ENCODE peak calls at places on chromosomes 5 and 9, in six cellular contexts. W, Y, P, D, I and Q are unnamed samples.

GRCh38 chr9:94298949-94299599 is 29.4 kb downstream of the NUTM2F start:
- DNase-seq in I (no peak), P (no peak), Y (no peak), D (no peak), W (no peak), Q (no peak)

GRCh38 chr5:77230727-77231469 is 20.4 kb downstream of the PDE8B start:
- DNase-seq in P (no peak), Y (no peak), W (no peak), D (no peak), I (no peak), Q (no peak)

GRCh38 chr9:75891277-75892167 is 1.0 kb downstream of the PCSK5 start:
- DNase-seq in W (peak), D (no peak), I (no peak), Y (peak), P (no peak), Q (no peak)

GRCh38 chr9:126564128-126564527 is 49.6 kb upstream of the LMX1B start:
- DNase-seq in Y (no peak), I (no peak), P (no peak), W (no peak), D (no peak), Q (no peak)

GRCh38 chr9:87710448-87710847 is 15.5 kb upstream of the CTSL start:
- DNase-seq in D (no peak), Y (no peak), W (no peak), P (no peak), I (no peak), Q (no peak)

GRCh38 chr5:16673241-16673998 is 56.6 kb upstream of the RETREG1 start:
- DNase-seq in Y (no peak), W (peak), I (no peak), P (no peak), D (no peak), Q (no peak)

GRCh38 chr5:67209141-67209771 is 12.7 kb upstream of the CD180 start:
- DNase-seq in Y (peak), D (peak), W (peak), P (peak), I (no peak), Q (peak)

GRCh38 chr5:33231214-33231710 is 209.5 kb upstream of the TARS1 start:
- DNase-seq in W (no peak), D (no peak), I (no peak), Y (no peak), P (no peak), Q (no peak)

GRCh38 chr9:38141751-38142150 is 72.7 kb upstream of the SHB start:
- DNase-seq in I (no peak), Y (no peak), W (no peak), D (no peak), P (no peak), Q (no peak)

GRCh38 chr5:22465177-22465576 is 388.0 kb downstream of the CDH12 start:
- DNase-seq in P (no peak), Y (no peak), D (no peak), I (no peak), W (no peak), Q (no peak)

GRCh38 chr9:133525677-133526076 is 918 bp upstream of the MYMK start:
- DNase-seq in D (no peak), I (no peak), Y (no peak), W (no peak), P (no peak), Q (no peak)

GRCh38 chr9:133528887-133529262 is 4.1 kb upstream of the MYMK start:
- DNase-seq in Y (no peak), P (no peak), I (no peak), W (no peak), D (no peak), Q (no peak)

GRCh38 chr9:133526721-133527321 is 2.1 kb upstream of the MYMK start:
- DNase-seq in Y (no peak), P (no peak), I (no peak), D (no peak), W (no peak), Q (no peak)

GRCh38 chr9:133528001-133528886 is 3.5 kb upstream of the MYMK start:
- DNase-seq in I (no peak), D (no peak), W (no peak), Y (no peak), P (no peak), Q (no peak)

GRCh38 chr9:133527444-133527920 is 2.7 kb upstream of the MYMK start:
- DNase-seq in P (no peak), I (no peak), D (no peak), W (no peak), Y (no peak), Q (no peak)
- H3K27ac ChIP-seq in P (no peak), I (no peak), D (no peak), W (peak), Y (no peak), Q (peak)

GRCh38 chr5:57037355-57037754 is 85.4 kb upstream of the MIER3 start:
- DNase-seq in W (no peak), D (no peak), P (no peak), I (no peak), Y (peak), Q (no peak)
- TF ChIP-seq POLR2AphosphoS5 in W (no peak), D (no peak), P (no peak), I (no peak), Y (no peak), Q (no peak)

DNA sequence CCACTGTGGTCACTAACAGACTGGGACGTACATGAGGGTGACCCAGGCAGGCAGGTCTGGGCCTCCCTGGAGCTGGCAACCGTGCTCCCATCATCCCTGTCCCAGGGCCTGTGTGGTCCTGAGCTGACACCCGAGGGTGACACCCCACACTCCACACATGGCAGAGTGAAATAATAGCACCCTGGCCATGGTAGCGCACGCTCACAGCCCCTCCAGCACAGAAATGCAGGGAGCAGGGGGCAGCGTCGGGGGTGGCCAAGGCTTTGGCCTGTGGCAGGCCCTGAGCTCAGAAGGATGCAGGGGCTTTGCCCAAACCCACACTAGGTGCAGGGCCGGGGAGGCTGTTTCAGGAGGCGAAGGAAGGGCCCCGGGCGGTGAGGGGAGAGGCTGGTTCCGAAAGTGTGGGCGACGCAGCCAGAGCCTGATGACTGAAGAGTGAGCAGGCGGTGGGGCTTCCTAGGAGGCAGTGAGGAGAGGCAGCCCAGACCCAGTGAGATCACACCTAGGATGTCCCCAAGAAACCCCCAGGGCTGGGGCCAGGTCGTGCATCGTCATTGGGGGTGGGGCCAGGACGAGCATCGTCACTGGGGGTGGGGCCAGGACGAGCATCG is 12.9 kb downstream of the OR2V2 start:
- DNase-seq in P (no peak), W (peak), I (no peak), D (no peak), Y (no peak), Q (no peak)
- H3K4me3 ChIP-seq in P (peak), W (no peak), I (peak), D (no peak), Y (no peak), Q (peak)

GRCh38 chr9:4297795-4298254 is 2.0 kb downstream of the GLIS3 start:
- DNase-seq in W (peak), Y (no peak), I (no peak), D (peak), P (peak), Q (no peak)

GRCh38 chr9:4296217-4296616 is 3.7 kb downstream of the GLIS3 start:
- DNase-seq in W (no peak), Y (no peak), P (no peak), I (no peak), D (no peak), Q (no peak)

GRCh38 chr9:4299006-4299795 is 667 bp downstream of the GLIS3 start:
- DNase-seq in D (no peak), P (peak), W (peak), I (no peak), Y (no peak), Q (no peak)

GRCh38 chr9:4297151-4297794 is 2.6 kb downstream of the GLIS3 start:
- DNase-seq in I (no peak), D (peak), Y (peak), P (peak), W (peak), Q (no peak)

GRCh38 chr9:4298255-4299005 is 1.4 kb downstream of the GLIS3 start:
- DNase-seq in P (peak), Y (no peak), D (no peak), I (no peak), W (peak), Q (no peak)
- H3K27ac ChIP-seq in P (peak), Y (peak), D (no peak), I (peak), W (peak), Q (no peak)

DNA sequence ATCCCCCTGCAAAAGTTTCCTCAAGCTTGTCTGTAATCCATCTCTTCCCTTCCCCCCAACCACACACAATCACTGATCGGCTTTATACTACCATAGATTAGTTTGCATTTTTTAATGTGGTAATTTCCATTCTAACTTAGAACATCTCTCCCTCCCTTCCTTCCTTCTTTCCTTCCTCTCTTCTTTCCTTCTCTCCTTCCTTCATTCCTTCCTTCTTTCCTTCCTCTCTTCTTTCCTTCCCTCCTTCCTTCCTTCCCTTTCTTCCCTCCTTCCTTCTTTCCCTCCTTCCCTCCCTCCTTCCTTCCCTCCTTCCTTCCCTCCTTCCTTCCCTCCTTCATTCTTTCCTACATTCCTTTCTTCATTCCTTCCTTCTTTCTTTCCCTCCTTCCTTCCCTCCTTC is 166.2 kb upstream of the MSX2 start:
- DNase-seq in P (no peak), I (no peak), W (no peak), D (no peak), Y (no peak), Q (no peak)
- TF ChIP-seq POLR2AphosphoS5 in P (no peak), I (no peak), W (no peak), D (no peak), Y (no peak), Q (no peak)

GRCh38 chr9:137198748-137199276 is 1.7 kb downstream of the TPRN start:
- DNase-seq in W (peak), D (no peak), Y (no peak), I (no peak), P (peak), Q (no peak)
- H3K4me3 ChIP-seq in W (peak), D (no peak), Y (no peak), I (peak), P (peak), Q (no peak)

DNA sequence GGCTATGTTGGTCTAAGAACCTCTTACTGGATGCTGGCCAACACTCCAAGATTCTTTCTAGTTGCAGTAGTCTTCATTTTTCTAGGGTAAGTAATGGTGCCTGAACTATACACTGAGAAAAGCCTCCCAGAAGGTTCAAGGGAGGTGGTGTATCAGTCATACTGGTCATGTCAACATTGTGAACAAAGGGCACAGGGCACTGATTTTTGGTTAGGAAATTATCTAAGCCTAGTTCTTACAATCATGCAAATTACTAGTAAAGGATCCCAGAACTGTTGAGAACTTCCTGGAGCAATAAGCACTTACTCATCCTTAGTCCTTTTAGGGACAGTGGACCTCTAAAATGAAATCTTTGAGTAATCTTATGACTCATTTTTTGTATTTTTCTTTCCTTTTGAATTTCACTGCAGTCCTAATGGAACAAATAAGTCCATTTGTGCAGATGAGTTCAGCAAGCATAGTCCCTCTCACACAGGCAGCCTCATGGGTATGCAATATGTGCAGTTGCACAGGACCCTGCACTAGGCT is 21.1 kb upstream of the CDC42SE2 start:
- DNase-seq in I (no peak), P (no peak), Y (no peak), W (no peak), D (no peak), Q (no peak)
- H3K27ac ChIP-seq in I (no peak), P (no peak), Y (peak), W (peak), D (no peak), Q (no peak)

DNA sequence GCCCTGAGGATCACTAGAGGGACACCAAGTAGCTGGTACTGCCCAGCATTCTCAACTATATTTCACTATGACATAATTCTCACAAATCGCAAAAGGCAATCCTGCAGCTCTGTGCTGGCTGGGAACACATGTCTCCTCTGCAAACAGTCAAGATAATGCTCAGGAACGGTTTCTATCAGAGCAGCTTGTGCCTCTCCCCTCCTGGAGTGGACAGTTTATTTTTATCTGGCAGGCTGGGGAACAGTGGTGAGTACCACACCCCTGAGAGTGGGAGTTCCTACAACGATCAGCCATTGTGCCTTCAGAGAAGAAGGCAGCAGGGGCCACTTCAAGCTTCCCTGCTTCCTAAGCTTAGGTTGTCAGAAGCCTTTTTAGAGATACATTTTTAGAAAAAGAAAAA is 65.8 kb downstream of the ERAP1 start:
- DNase-seq in I (no peak), Y (no peak), D (no peak), W (no peak), P (no peak), Q (no peak)
- TF ChIP-seq POLR2AphosphoS5 in I (no peak), Y (no peak), D (no peak), W (no peak), P (no peak), Q (no peak)